ENCODE peak calls at places on chromosomes 6 and 20, in seven cellular contexts. One of them, this sample, is unnamed.

GRCh38 chr6:38266921-38267354 is 372.8 kb downstream of the BTBD9 start:
- DNase-seq in GM12878: no peak
- DNase-seq in HCT116: no peak
- DNase-seq in SK-N-SH: peak
- DNase-seq in HepG2: no peak
- DNase-seq in K562: no peak
- DNase-seq in H1: no peak
- DNase-seq in this sample: no peak

GRCh38 chr6:154683756-154684523 is 49.3 kb upstream of the SCAF8 start:
- DNase-seq in GM12878: peak
- DNase-seq in HCT116: no peak
- DNase-seq in SK-N-SH: no peak
- DNase-seq in HepG2: no peak
- DNase-seq in K562: no peak
- DNase-seq in H1: no peak
- DNase-seq in this sample: no peak

GRCh38 chr6:128515550-128516513 is 4.6 kb downstream of the PTPRK start:
- DNase-seq in GM12878: no peak
- DNase-seq in HCT116: no peak
- DNase-seq in SK-N-SH: no peak
- DNase-seq in HepG2: no peak
- DNase-seq in K562: no peak
- DNase-seq in H1: no peak
- DNase-seq in this sample: no peak

GRCh38 chr6:132499757-132500156 is 13.2 kb downstream of the STX7 start:
- DNase-seq in GM12878: no peak
- DNase-seq in HCT116: no peak
- DNase-seq in SK-N-SH: no peak
- DNase-seq in HepG2: no peak
- DNase-seq in K562: no peak
- DNase-seq in H1: no peak
- DNase-seq in this sample: no peak

GRCh38 chr6:66328181-66328580 is 621.2 kb upstream of the EYS start:
- DNase-seq in GM12878: no peak
- DNase-seq in HCT116: no peak
- DNase-seq in SK-N-SH: no peak
- DNase-seq in HepG2: no peak
- DNase-seq in K562: no peak
- DNase-seq in H1: no peak
- DNase-seq in this sample: no peak

GRCh38 chr6:157385482-157385881 is 4.5 kb downstream of the ZDHHC14 start:
- DNase-seq in GM12878: peak
- DNase-seq in HCT116: no peak
- DNase-seq in SK-N-SH: no peak
- DNase-seq in HepG2: no peak
- DNase-seq in K562: no peak
- DNase-seq in H1: no peak
- DNase-seq in this sample: no peak

GRCh38 chr6:63476302-63476701 is 96.0 kb upstream of the LOC128125822 start:
- DNase-seq in GM12878: no peak
- DNase-seq in HCT116: no peak
- DNase-seq in SK-N-SH: no peak
- DNase-seq in HepG2: peak
- DNase-seq in K562: no peak
- DNase-seq in H1: no peak
- DNase-seq in this sample: no peak

GRCh38 chr6:16769986-16770376 is 8.7 kb upstream of the ATXN1 start:
- DNase-seq in GM12878: no peak
- DNase-seq in HCT116: no peak
- DNase-seq in SK-N-SH: no peak
- DNase-seq in HepG2: no peak
- DNase-seq in K562: no peak
- DNase-seq in H1: no peak
- DNase-seq in this sample: no peak

GRCh38 chr6:3561745-3562144 is 104.9 kb upstream of the SLC22A23 start:
- DNase-seq in GM12878: no peak
- DNase-seq in HCT116: no peak
- DNase-seq in SK-N-SH: no peak
- DNase-seq in HepG2: peak
- DNase-seq in K562: no peak
- DNase-seq in H1: no peak
- DNase-seq in this sample: peak

GRCh38 chr6:165556116-165556843 is 106.8 kb downstream of the PDE10A start:
- DNase-seq in GM12878: no peak
- DNase-seq in HCT116: no peak
- DNase-seq in SK-N-SH: no peak
- DNase-seq in HepG2: peak
- DNase-seq in K562: no peak
- DNase-seq in H1: no peak
- DNase-seq in this sample: no peak

GRCh38 chr6:167833396-167833763 is 6.7 kb downstream of the AFDN start:
- DNase-seq in GM12878: no peak
- DNase-seq in HCT116: no peak
- DNase-seq in SK-N-SH: no peak
- DNase-seq in HepG2: no peak
- DNase-seq in K562: no peak
- DNase-seq in H1: no peak
- DNase-seq in this sample: no peak

GRCh38 chr20:905396-905961 is 10.7 kb downstream of the ANGPT4 start:
- DNase-seq in GM12878: no peak
- DNase-seq in HCT116: no peak
- DNase-seq in SK-N-SH: no peak
- DNase-seq in HepG2: no peak
- DNase-seq in K562: no peak
- DNase-seq in H1: no peak
- DNase-seq in this sample: no peak

GRCh38 chr20:13995841-13996240 is 525 bp downstream of the MACROD2 start:
- DNase-seq in GM12878: no peak
- DNase-seq in HCT116: no peak
- DNase-seq in SK-N-SH: peak
- DNase-seq in HepG2: no peak
- DNase-seq in K562: no peak
- DNase-seq in H1: peak
- DNase-seq in this sample: peak

GRCh38 chr20:38190936-38191371 is 25.9 kb upstream of the TGM2 start:
- DNase-seq in GM12878: no peak
- DNase-seq in HCT116: no peak
- DNase-seq in SK-N-SH: peak
- DNase-seq in HepG2: no peak
- DNase-seq in K562: no peak
- DNase-seq in H1: no peak
- DNase-seq in this sample: no peak

GRCh38 chr6:95865857-95866256 is 149.9 kb upstream of the FUT9 start:
- DNase-seq in GM12878: no peak
- DNase-seq in HCT116: no peak
- DNase-seq in SK-N-SH: no peak
- DNase-seq in HepG2: no peak
- DNase-seq in K562: no peak
- DNase-seq in H1: no peak
- DNase-seq in this sample: no peak

GRCh38 chr6:3748726-3749389 is 2.7 kb downstream of the PXDC1 start:
- DNase-seq in GM12878: no peak
- DNase-seq in HCT116: no peak
- DNase-seq in SK-N-SH: no peak
- DNase-seq in HepG2: no peak
- DNase-seq in K562: no peak
- DNase-seq in H1: no peak
- DNase-seq in this sample: no peak

GRCh38 chr20:24160563-24161355 is 172.2 kb upstream of the GGTLC1 start:
- DNase-seq in GM12878: no peak
- DNase-seq in HCT116: no peak
- DNase-seq in SK-N-SH: peak
- DNase-seq in HepG2: peak
- DNase-seq in K562: peak
- DNase-seq in H1: peak
- DNase-seq in this sample: peak

GRCh38 chr20:57481281-57481711 is 43.6 kb downstream of the CTCFL start:
- DNase-seq in GM12878: no peak
- DNase-seq in HCT116: no peak
- DNase-seq in SK-N-SH: no peak
- DNase-seq in HepG2: no peak
- DNase-seq in K562: no peak
- DNase-seq in H1: no peak
- DNase-seq in this sample: no peak

GRCh38 chr6:31113861-31114539 is 600 bp upstream of the PSORS1C1 start:
- DNase-seq in GM12878: no peak
- DNase-seq in HCT116: no peak
- DNase-seq in SK-N-SH: no peak
- DNase-seq in HepG2: no peak
- DNase-seq in K562: no peak
- DNase-seq in H1: no peak
- DNase-seq in this sample: no peak

GRCh38 chr6:169931223-169931760 is 179.9 kb downstream of the ERMARD start:
- DNase-seq in GM12878: no peak
- DNase-seq in HCT116: no peak
- DNase-seq in SK-N-SH: no peak
- DNase-seq in HepG2: no peak
- DNase-seq in K562: no peak
- DNase-seq in H1: no peak
- DNase-seq in this sample: no peak

DNA sequence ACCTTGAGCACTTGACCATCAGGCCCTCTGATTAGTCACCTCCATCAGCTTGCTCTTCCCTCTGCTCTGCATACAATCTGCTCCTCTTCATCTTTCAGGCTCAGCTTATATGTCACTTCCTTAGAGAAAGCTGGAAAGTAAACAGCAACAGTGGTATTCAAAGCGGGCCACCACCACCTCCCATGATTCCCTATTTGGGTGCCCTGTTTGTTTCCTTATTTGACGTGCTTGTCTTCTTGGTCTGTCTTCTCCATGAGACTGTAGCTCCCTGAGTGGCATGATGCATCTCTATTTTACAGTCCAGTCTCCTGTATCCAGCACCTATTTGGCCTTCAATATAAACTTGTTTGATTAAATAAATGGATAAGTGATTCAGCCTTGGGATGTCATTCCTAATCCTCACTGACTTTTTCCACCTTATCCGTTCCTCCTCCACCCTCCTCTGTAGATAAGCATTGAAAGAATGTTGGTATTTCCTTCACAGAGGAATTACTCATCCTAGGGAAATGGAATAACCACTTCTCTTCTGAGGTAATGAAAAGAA is 102.8 kb upstream of the SGK1 start:
- DNase-seq in GM12878: no peak
- DNase-seq in HCT116: no peak
- DNase-seq in SK-N-SH: no peak
- DNase-seq in HepG2: no peak
- DNase-seq in K562: no peak
- DNase-seq in H1: no peak
- DNase-seq in this sample: no peak
- TF ChIP-seq JUND in GM12878: no peak
- TF ChIP-seq JUND in HCT116: peak
- TF ChIP-seq JUND in SK-N-SH: peak
- TF ChIP-seq JUND in HepG2: no peak
- TF ChIP-seq JUND in K562: no peak
- TF ChIP-seq JUND in H1: no peak
- TF ChIP-seq JUND in this sample: no peak

GRCh38 chr20:54118220-54119001 is 48.0 kb upstream of the BCAS1 start:
- DNase-seq in GM12878: no peak
- DNase-seq in HCT116: no peak
- DNase-seq in SK-N-SH: no peak
- DNase-seq in HepG2: peak
- DNase-seq in K562: no peak
- DNase-seq in H1: no peak
- DNase-seq in this sample: no peak

GRCh38 chr20:54116550-54117235 is 46.3 kb upstream of the BCAS1 start:
- DNase-seq in GM12878: no peak
- DNase-seq in HCT116: no peak
- DNase-seq in SK-N-SH: no peak
- DNase-seq in HepG2: no peak
- DNase-seq in K562: no peak
- DNase-seq in H1: no peak
- DNase-seq in this sample: no peak

GRCh38 chr20:54122681-54123586 is 50.9 kb downstream of the CYP24A1 start:
- DNase-seq in GM12878: no peak
- DNase-seq in HCT116: no peak
- DNase-seq in SK-N-SH: no peak
- DNase-seq in HepG2: peak
- DNase-seq in K562: no peak
- DNase-seq in H1: no peak
- DNase-seq in this sample: no peak

GRCh38 chr20:54122189-54122588 is 51.6 kb downstream of the CYP24A1 start:
- DNase-seq in GM12878: no peak
- DNase-seq in HCT116: no peak
- DNase-seq in SK-N-SH: no peak
- DNase-seq in HepG2: no peak
- DNase-seq in K562: no peak
- DNase-seq in H1: no peak
- DNase-seq in this sample: no peak

GRCh38 chr20:54119744-54120143 is 49.4 kb upstream of the BCAS1 start:
- DNase-seq in GM12878: no peak
- DNase-seq in HCT116: no peak
- DNase-seq in SK-N-SH: no peak
- DNase-seq in HepG2: no peak
- DNase-seq in K562: no peak
- DNase-seq in H1: no peak
- DNase-seq in this sample: no peak
- TF ChIP-seq JUND in GM12878: no peak
- TF ChIP-seq JUND in HCT116: no peak
- TF ChIP-seq JUND in SK-N-SH: no peak
- TF ChIP-seq JUND in HepG2: no peak
- TF ChIP-seq JUND in K562: no peak
- TF ChIP-seq JUND in H1: no peak
- TF ChIP-seq JUND in this sample: no peak

GRCh38 chr20:59193325-59193724 is 29.7 kb downstream of the ZNF831 start:
- DNase-seq in GM12878: no peak
- DNase-seq in HCT116: no peak
- DNase-seq in SK-N-SH: no peak
- DNase-seq in HepG2: no peak
- DNase-seq in K562: no peak
- DNase-seq in H1: no peak
- DNase-seq in this sample: no peak

GRCh38 chr20:59192533-59192896 is 28.9 kb downstream of the ZNF831 start:
- DNase-seq in GM12878: no peak
- DNase-seq in HCT116: no peak
- DNase-seq in SK-N-SH: no peak
- DNase-seq in HepG2: no peak
- DNase-seq in K562: no peak
- DNase-seq in H1: no peak
- DNase-seq in this sample: no peak

GRCh38 chr20:59191036-59191755 is 27.6 kb downstream of the ZNF831 start:
- DNase-seq in GM12878: no peak
- DNase-seq in HCT116: no peak
- DNase-seq in SK-N-SH: no peak
- DNase-seq in HepG2: no peak
- DNase-seq in K562: no peak
- DNase-seq in H1: no peak
- DNase-seq in this sample: no peak

GRCh38 chr20:59191756-59192532 is 28.3 kb downstream of the ZNF831 start:
- DNase-seq in GM12878: no peak
- DNase-seq in HCT116: no peak
- DNase-seq in SK-N-SH: no peak
- DNase-seq in HepG2: no peak
- DNase-seq in K562: no peak
- DNase-seq in H1: no peak
- DNase-seq in this sample: no peak

GRCh38 chr20:59190509-59190908 is 26.9 kb downstream of the ZNF831 start:
- DNase-seq in GM12878: no peak
- DNase-seq in HCT116: no peak
- DNase-seq in SK-N-SH: no peak
- DNase-seq in HepG2: no peak
- DNase-seq in K562: no peak
- DNase-seq in H1: no peak
- DNase-seq in this sample: no peak
- TF ChIP-seq JUND in GM12878: no peak
- TF ChIP-seq JUND in HCT116: no peak
- TF ChIP-seq JUND in SK-N-SH: no peak
- TF ChIP-seq JUND in HepG2: no peak
- TF ChIP-seq JUND in K562: no peak
- TF ChIP-seq JUND in H1: no peak
- TF ChIP-seq JUND in this sample: no peak

GRCh38 chr20:41425180-41425884 is 58.7 kb upstream of the EMILIN3 start:
- DNase-seq in GM12878: no peak
- DNase-seq in HCT116: no peak
- DNase-seq in SK-N-SH: no peak
- DNase-seq in HepG2: peak
- DNase-seq in K562: peak
- DNase-seq in H1: no peak
- DNase-seq in this sample: no peak
- TF ChIP-seq JUND in GM12878: no peak
- TF ChIP-seq JUND in HCT116: no peak
- TF ChIP-seq JUND in SK-N-SH: no peak
- TF ChIP-seq JUND in HepG2: no peak
- TF ChIP-seq JUND in K562: peak
- TF ChIP-seq JUND in H1: no peak
- TF ChIP-seq JUND in this sample: no peak

This sample was measured in T47D.